ENCODE peak calls at places on chromosome 16, in seven cellular contexts. U is BJ, D is heart left ventricle, H is tibial artery, B is GM10248, T is MM.1S, F is tibial nerve. E is an unnamed sample.

GRCh38 chr16:8109510-8110369 is 480.6 kb downstream of the TMEM114 start:
- DNase-seq in H (no peak), F (no peak), T (no peak), U (no peak), D (no peak), B (no peak), E (no peak)

GRCh38 chr16:54176376-54176901 is 110.1 kb downstream of the IRX3 start:
- DNase-seq in B (no peak), T (no peak), F (no peak), D (no peak), H (no peak), U (no peak), E (no peak)

GRCh38 chr16:30519120-30520049 is 7.0 kb downstream of the ZNF768 start:
- DNase-seq in T (no peak), F (no peak), D (peak; percentile 9), U (no peak), B (no peak), H (no peak), E (no peak)

GRCh38 chr16:57472665-57473060 is 10.2 kb downstream of the POLR2C start:
- DNase-seq in T (no peak), U (no peak), F (no peak), B (no peak), H (no peak), D (no peak), E (no peak)

GRCh38 chr16:47779201-47780016 is 318.3 kb downstream of the PHKB start:
- DNase-seq in B (peak; percentile 34), F (no peak), D (no peak), T (peak; percentile 57), H (no peak), U (no peak), E (peak; percentile 46)

GRCh38 chr16:64711026-64711425 is 410.8 kb downstream of the CDH11 start:
- DNase-seq in T (no peak), F (no peak), H (no peak), D (no peak), U (peak; percentile 10), B (no peak), E (no peak)

GRCh38 chr16:66405057-66405783 is 21.9 kb upstream of the BEAN1 start:
- DNase-seq in T (no peak), F (no peak), D (no peak), U (no peak), B (no peak), H (no peak), E (no peak)

GRCh38 chr16:29877266-29877961 is 14.4 kb upstream of the CDIPT start:
- DNase-seq in T (peak; percentile 65), F (no peak), B (peak; percentile 73), U (no peak), D (no peak), H (no peak), E (peak; percentile 80)

GRCh38 chr16:29900888-29901606 is 759 bp downstream of the ASPHD1 start:
- DNase-seq in F (no peak), T (no peak), H (no peak), D (no peak), B (no peak), U (no peak), E (no peak)

GRCh38 chr16:82629441-82630027 is 2.8 kb downstream of the CDH13 start:
- DNase-seq in H (no peak), B (no peak), U (peak; percentile 90), T (no peak), F (no peak), D (no peak), E (no peak)

GRCh38 chr16:82625066-82625968 is 1.5 kb upstream of the CDH13 start:
- DNase-seq in B (no peak), T (no peak), H (no peak), F (no peak), U (no peak), D (no peak), E (no peak)

GRCh38 chr16:22353933-22354541 is 20.4 kb downstream of the CDR2 start:
- DNase-seq in B (no peak), D (no peak), H (no peak), U (no peak), T (no peak), F (no peak), E (no peak)

GRCh38 chr16:22313141-22313781 is 16.1 kb downstream of the POLR3E start:
- DNase-seq in U (no peak), B (no peak), T (no peak), D (no peak), F (no peak), H (no peak), E (no peak)

GRCh38 chr16:86070511-86070910 is 171.5 kb downstream of the IRF8 start:
- DNase-seq in F (no peak), H (no peak), D (no peak), U (no peak), T (no peak), B (no peak), E (no peak)

GRCh38 chr16:4689091-4689671 is 4.2 kb upstream of the NUDT16L1 start:
- DNase-seq in F (no peak), B (no peak), D (peak; percentile 48), T (no peak), H (no peak), U (no peak), E (no peak)

GRCh38 chr16:89506791-89507191 is 1.4 kb upstream of the SPG7 start:
- DNase-seq in T (no peak), H (no peak), F (no peak), B (no peak), U (no peak), D (no peak), E (no peak)

GRCh38 chr16:89507834-89508590 is at the start of gene SPG7:
- DNase-seq in H (peak; percentile 90), F (peak; percentile 72), D (peak; percentile 95), B (peak; percentile 98), T (peak; percentile 75), U (no peak), E (peak; percentile 100)

GRCh38 chr16:89506113-89506504 is 2.1 kb upstream of the SPG7 start:
- DNase-seq in B (no peak), T (no peak), U (no peak), D (no peak), H (no peak), F (no peak), E (no peak)

GRCh38 chr16:89505204-89506112 is 2.7 kb upstream of the SPG7 start:
- DNase-seq in F (peak; percentile 95), H (peak; percentile 89), U (no peak), D (peak; percentile 91), B (peak; percentile 81), T (no peak), E (peak; percentile 81)

DNA sequence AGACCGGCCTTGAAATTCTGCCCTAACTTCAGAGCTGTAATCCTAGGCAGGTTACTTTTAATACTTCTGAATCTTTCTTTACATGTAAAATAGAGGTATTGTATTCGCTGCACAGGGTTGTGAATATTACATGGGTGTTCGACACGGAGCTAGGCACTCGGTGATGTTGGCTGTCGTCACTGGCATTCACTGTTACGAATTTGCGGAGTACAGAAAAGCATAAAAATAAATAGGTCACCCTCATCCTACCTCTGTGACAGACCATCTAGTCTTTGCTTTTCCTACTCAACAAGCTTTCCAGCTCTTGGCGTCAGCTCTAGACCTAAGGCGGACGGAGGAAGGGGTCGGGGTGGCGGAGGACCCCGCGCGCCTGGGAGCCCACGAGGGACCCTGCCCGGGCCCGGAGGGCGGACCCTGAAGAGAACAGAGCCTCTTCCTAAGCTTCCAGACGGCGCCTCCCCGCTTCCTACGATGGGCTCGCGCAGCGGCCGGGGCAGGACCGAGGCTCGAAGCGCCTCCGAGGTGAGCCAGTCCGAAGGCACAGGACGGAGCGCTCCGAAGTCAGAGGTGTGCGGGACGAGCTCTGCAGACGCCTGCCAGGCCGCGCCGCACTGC is 877 bp upstream of the SPG7 start:
- DNase-seq in H (no peak), F (no peak), T (no peak), D (no peak), B (no peak), U (no peak), E (no peak)
- TF ChIP-seq CTCF in H (no peak), F (no peak), T (no peak), D (no peak), B (no peak), U (peak; percentile 11), E (no peak)

GRCh38 chr16:76653390-76654026 is 376.3 kb downstream of the CNTNAP4 start:
- DNase-seq in B (peak; percentile 27), F (no peak), U (no peak), D (no peak), H (no peak), T (peak; percentile 48), E (peak; percentile 33)
- TF ChIP-seq CTCF in B (peak; percentile 60), F (peak; percentile 37), U (peak; percentile 12), D (no peak), H (no peak), T (peak; percentile 53), E (peak; percentile 37)

GRCh38 chr16:25107466-25107792 is 4.1 kb upstream of the LCMT1 start:
- DNase-seq in T (no peak), U (no peak), H (no peak), B (no peak), F (no peak), D (no peak), E (no peak)

GRCh38 chr16:25110392-25110947 is 1.1 kb upstream of the LCMT1 start:
- DNase-seq in F (no peak), T (no peak), U (no peak), B (no peak), D (no peak), H (no peak), E (no peak)

GRCh38 chr16:25109643-25110042 is 1.9 kb upstream of the LCMT1 start:
- DNase-seq in B (no peak), F (peak; percentile 36), D (no peak), U (peak; percentile 71), H (no peak), T (no peak), E (no peak)

GRCh38 chr16:25108054-25108453 is 3.5 kb upstream of the LCMT1 start:
- DNase-seq in U (no peak), T (peak; percentile 40), F (no peak), H (no peak), B (peak; percentile 36), D (no peak), E (peak; percentile 36)

GRCh38 chr16:25106567-25107465 is 4.7 kb upstream of the LCMT1 start:
- DNase-seq in U (no peak), T (peak; percentile 78), B (peak; percentile 91), F (peak; percentile 90), D (peak; percentile 97), H (peak; percentile 97), E (peak; percentile 89)
- TF ChIP-seq CTCF in U (no peak), T (peak; percentile 70), B (peak; percentile 75), F (peak; percentile 12), D (no peak), H (no peak), E (peak; percentile 33)

DNA sequence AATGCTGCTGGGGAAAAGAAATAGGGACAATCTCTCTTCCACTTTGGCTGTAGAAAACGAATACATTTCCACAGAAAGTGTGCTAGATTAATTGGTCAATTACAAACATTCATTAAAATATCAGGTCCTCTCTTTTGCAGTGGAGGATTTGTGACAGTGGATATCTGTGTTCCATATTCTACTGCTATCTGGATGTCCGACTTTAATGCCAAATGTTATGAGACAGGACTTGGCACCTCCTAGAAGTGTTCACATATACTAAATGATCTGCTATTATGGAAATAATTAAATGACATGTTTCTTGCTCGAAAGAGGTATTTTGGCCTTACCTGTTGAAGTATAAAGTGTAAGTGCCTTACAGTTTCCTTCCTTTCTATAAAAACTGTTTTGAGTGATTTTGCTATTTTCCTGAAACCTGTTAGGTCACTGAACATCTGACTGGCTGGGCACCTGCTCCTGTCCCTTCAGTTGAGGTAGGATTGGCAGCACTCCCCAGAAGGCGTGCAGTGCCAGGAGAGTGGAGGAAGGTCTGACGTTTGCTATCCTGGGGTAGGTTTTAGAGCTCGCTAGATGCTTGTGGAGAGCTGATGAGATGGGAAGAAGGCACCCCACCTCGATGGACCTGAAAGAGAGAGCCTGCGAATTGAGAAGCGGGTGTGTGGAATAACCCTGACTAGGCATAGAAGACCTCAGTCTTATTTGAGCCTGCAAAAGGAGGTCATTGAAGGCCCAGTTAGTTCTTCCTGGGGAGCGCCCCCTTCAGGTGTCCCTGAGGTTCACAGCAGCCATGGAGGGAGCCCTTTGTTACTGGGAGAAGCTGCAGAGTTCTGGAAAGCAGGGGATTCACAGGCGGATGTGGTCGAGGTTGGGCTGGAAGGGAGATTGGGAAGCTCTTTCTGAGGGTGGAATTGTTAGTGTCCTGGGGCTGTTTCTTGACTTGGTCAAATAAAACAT is 159.4 kb upstream of the ZNF267 start:
- DNase-seq in H (no peak), U (no peak), T (no peak), B (peak; percentile 21), D (no peak), F (no peak), E (peak; percentile 17)
- TF ChIP-seq CTCF in H (no peak), U (peak; percentile 26), T (peak; percentile 25), B (no peak), D (no peak), F (no peak), E (no peak)

E was measured in GM20000.